ENCODE peak calls at places on chromosomes 1 and 21, in four cellular contexts. P is COR-L47; E is HEK293T; Y is stimulated activated CD4-positive, alpha-beta T cell treated with anti-CD3 and anti-CD28 coated beads, TNF-alpha, amount 100 ng/mL, for 4 hours. I is an unnamed sample.
A peak's percentile ranks its signal among the peaks of the same experiment; 100 is the strongest.

GRCh38 chr21:14602418-14602987 is 56.4 kb upstream of the SAMSN1 start:
- DNase-seq in P (no peak), E (no peak), Y (no peak), I (no peak)

GRCh38 chr1:245485996-245486395 is 331.2 kb downstream of the KIF26B start:
- DNase-seq in P (no peak), E (no peak), Y (no peak), I (no peak)

GRCh38 chr1:204852854-204853253 is 17.8 kb upstream of the NFASC start:
- DNase-seq in P (no peak), E (no peak), Y (no peak), I (no peak)

GRCh38 chr1:9101510-9102146 is 27.3 kb downstream of the GPR157 start:
- DNase-seq in P (peak; percentile 38), E (peak; percentile 65), Y (no peak), I (peak; percentile 68)

GRCh38 chr21:38959686-38960049 is 153.9 kb downstream of the ETS2 start:
- DNase-seq in P (no peak), E (no peak), Y (no peak), I (no peak)

GRCh38 chr1:11908139-11909021 is 17.8 kb downstream of the KIAA2013 start:
- DNase-seq in P (peak; percentile 96), E (peak; percentile 65), Y (peak; percentile 72), I (peak; percentile 80)

GRCh38 chr1:47709302-47710074 is 271.6 kb downstream of the FOXD2 start:
- DNase-seq in P (peak; percentile 52), E (peak; percentile 72), Y (no peak), I (peak; percentile 88)

GRCh38 chr21:16194851-16195251 is 465.1 kb downstream of the USP25 start:
- DNase-seq in P (no peak), E (no peak), Y (no peak), I (no peak)

GRCh38 chr1:9400425-9401079 is 107.9 kb downstream of the SPSB1 start:
- DNase-seq in P (no peak), E (no peak), Y (no peak), I (no peak)

GRCh38 chr1:115239148-115239820 is 98.8 kb downstream of the NGF start:
- DNase-seq in P (no peak), E (no peak), Y (no peak), I (no peak)

GRCh38 chr1:46528297-46528955 is 23.0 kb downstream of the KNCN start:
- DNase-seq in P (no peak), E (no peak), Y (no peak), I (no peak)

GRCh38 chr1:39086386-39087108 is 60.4 kb downstream of the NDUFS5 start:
- DNase-seq in P (no peak), E (no peak), Y (no peak), I (no peak)

GRCh38 chr1:2046225-2046917 is 3.8 kb upstream of the PRKCZ start:
- DNase-seq in P (no peak), E (peak; percentile 68), Y (no peak), I (peak; percentile 81)

GRCh38 chr1:19877821-19878636 is 4.2 kb upstream of the OTUD3 start:
- DNase-seq in P (peak; percentile 15), E (no peak), Y (no peak), I (no peak)

GRCh38 chr21:34792504-34793089 is 123.8 kb downstream of the CLIC6 start:
- DNase-seq in P (no peak), E (no peak), Y (no peak), I (no peak)

GRCh38 chr1:162135271-162135775 is 65.8 kb downstream of the NOS1AP start:
- DNase-seq in P (no peak), E (no peak), Y (no peak), I (no peak)

GRCh38 chr21:18114735-18115134 is 129.9 kb upstream of the CHODL start:
- DNase-seq in P (no peak), E (no peak), Y (no peak), I (no peak)

GRCh38 chr1:6833804-6834203 is 48.5 kb downstream of the CAMTA1 start:
- DNase-seq in P (no peak), E (no peak), Y (no peak), I (no peak)

GRCh38 chr1:6819641-6820040 is 34.4 kb downstream of the CAMTA1 start:
- DNase-seq in P (no peak), E (no peak), Y (no peak), I (no peak)

GRCh38 chr1:219062161-219062560 is 111.5 kb upstream of the LYPLAL1 start:
- DNase-seq in P (no peak), E (no peak), Y (no peak), I (no peak)

GRCh38 chr1:78543941-78544630 is 53.3 kb downstream of the PTGFR start:
- DNase-seq in P (no peak), E (no peak), Y (no peak), I (no peak)

GRCh38 chr1:157005965-157006364 is 39.6 kb downstream of the ARHGEF11 start:
- DNase-seq in P (no peak), E (no peak), Y (no peak), I (no peak)

GRCh38 chr1:54337034-54337433 is 69.2 kb downstream of the SSBP3 start:
- DNase-seq in P (no peak), E (no peak), Y (no peak), I (no peak)

GRCh38 chr1:228875741-228876140 is 140.5 kb downstream of the RHOU start:
- DNase-seq in P (no peak), E (no peak), Y (no peak), I (no peak)

GRCh38 chr1:20405893-20406604 is 80.0 kb downstream of the CAMK2N1 start:
- DNase-seq in P (peak; percentile 53), E (no peak), Y (no peak), I (no peak)